ENCODE peak calls at places on chromosomes 13 and 19, in nine cellular contexts. P is Peyer's patch, C is testis, Q is heart left ventricle, X is stomach, U is tibial nerve, Z is IMR-90, L is upper lobe of left lung, S is thyroid gland. N is an unnamed sample.

GRCh38 chr19:4059931-4060620 is 6.6 kb downstream of the ZBTB7A start:
- DNase-seq in P (peak), C (peak), Q (peak), X (peak), U (peak), Z (no peak), L (peak), S (no peak), N (peak)

GRCh38 chr19:6576869-6577281 is 14.1 kb downstream of the CD70 start:
- DNase-seq in P (no peak), C (no peak), Q (no peak), X (no peak), U (no peak), Z (no peak), L (no peak), S (no peak), N (no peak)

GRCh38 chr13:29733069-29733700 is 117.2 kb downstream of the UBL3 start:
- DNase-seq in P (no peak), C (no peak), Q (no peak), X (no peak), U (no peak), Z (no peak), L (peak), S (no peak), N (no peak)

GRCh38 chr19:28008695-28009094 is 1204.3 kb downstream of the UQCRFS1 start:
- DNase-seq in P (no peak), C (no peak), Q (no peak), X (no peak), U (no peak), Z (no peak), L (no peak), S (no peak), N (no peak)

GRCh38 chr13:54367639-54368271 is 1339.1 kb downstream of the OLFM4 start:
- DNase-seq in P (no peak), C (no peak), Q (no peak), X (no peak), U (no peak), Z (no peak), L (no peak), S (no peak), N (no peak)

GRCh38 chr13:41502676-41503075 is 45.3 kb downstream of the RGCC start:
- DNase-seq in P (peak), C (no peak), Q (no peak), X (no peak), U (no peak), Z (no peak), L (no peak), S (no peak), N (no peak)

GRCh38 chr13:50509771-50510441 is 333.6 kb downstream of the DLEU7 start:
- DNase-seq in P (no peak), C (no peak), Q (no peak), X (no peak), U (no peak), Z (peak), L (no peak), S (no peak), N (no peak)

GRCh38 chr13:113374511-113375175 is 10.7 kb upstream of the GRTP1 start:
- DNase-seq in P (no peak), C (no peak), Q (no peak), X (no peak), U (no peak), Z (no peak), L (no peak), S (no peak), N (no peak)

GRCh38 chr13:40677064-40677463 is 10.6 kb upstream of the FOXO1 start:
- DNase-seq in P (no peak), C (no peak), Q (no peak), X (no peak), U (no peak), Z (no peak), L (no peak), S (no peak), N (no peak)

GRCh38 chr19:7771072-7771471 is 8.0 kb downstream of the CLEC4M start:
- DNase-seq in P (no peak), C (no peak), Q (no peak), X (no peak), U (no peak), Z (no peak), L (no peak), S (no peak), N (no peak)

GRCh38 chr19:8846819-8847218 is 14.6 kb downstream of the MBD3L1 start:
- DNase-seq in P (no peak), C (no peak), Q (no peak), X (no peak), U (no peak), Z (no peak), L (no peak), S (no peak), N (no peak)

GRCh38 chr19:17225051-17225450 is 975 bp upstream of the OCEL1 start:
- DNase-seq in P (no peak), C (no peak), Q (no peak), X (no peak), U (no peak), Z (no peak), L (no peak), S (no peak), N (no peak)

GRCh38 chr13:94799330-94799729 is 87.0 kb upstream of the SOX21 start:
- DNase-seq in P (no peak), C (no peak), Q (no peak), X (no peak), U (no peak), Z (no peak), L (no peak), S (no peak), N (no peak)

GRCh38 chr19:18768046-18768771 is 22.9 kb downstream of the COMP start:
- DNase-seq in P (no peak), C (peak), Q (no peak), X (no peak), U (no peak), Z (no peak), L (no peak), S (no peak), N (no peak)

GRCh38 chr13:101059803-101060202 is 356.5 kb downstream of the NALCN start:
- DNase-seq in P (no peak), C (no peak), Q (no peak), X (no peak), U (no peak), Z (no peak), L (no peak), S (no peak), N (no peak)

GRCh38 chr19:8988204-8988603 is 22.0 kb downstream of the MUC16 start:
- DNase-seq in P (no peak), C (peak), Q (no peak), X (no peak), U (no peak), Z (no peak), L (no peak), S (no peak), N (no peak)

GRCh38 chr13:52599853-52600603 is 42.2 kb upstream of the HNRNPA1L2 start:
- DNase-seq in P (no peak), C (peak), Q (no peak), X (no peak), U (no peak), Z (peak), L (no peak), S (peak), N (no peak)

GRCh38 chr13:43978688-43979087 is 99.0 kb downstream of the LACC1 start:
- DNase-seq in P (no peak), C (no peak), Q (no peak), X (no peak), U (no peak), Z (no peak), L (no peak), S (no peak), N (no peak)

GRCh38 chr19:17765069-17765618 is 13.9 kb downstream of the FCHO1 start:
- DNase-seq in P (peak), C (peak), Q (peak), X (peak), U (peak), Z (no peak), L (peak), S (peak), N (peak)

GRCh38 chr13:31987535-31988170 is 43.9 kb upstream of the FRY start:
- DNase-seq in P (no peak), C (no peak), Q (no peak), X (no peak), U (no peak), Z (no peak), L (no peak), S (no peak), N (no peak)

GRCh38 chr19:55641376-55642152 is 762 bp downstream of the ZNF580 start:
- DNase-seq in P (no peak), C (no peak), Q (no peak), X (no peak), U (no peak), Z (peak), L (no peak), S (no peak), N (no peak)

GRCh38 chr19:16383584-16384161 is 59.0 kb downstream of the KLF2 start:
- DNase-seq in P (no peak), C (no peak), Q (no peak), X (no peak), U (no peak), Z (no peak), L (no peak), S (peak), N (no peak)

GRCh38 chr13:90868321-90868920 is 479.1 kb upstream of the MIR17HG start:
- DNase-seq in P (no peak), C (peak), Q (no peak), X (no peak), U (peak), Z (peak), L (no peak), S (peak), N (no peak)

GRCh38 chr19:35107541-35107939 is 8.1 kb upstream of the FXYD3 start:
- DNase-seq in P (peak), C (no peak), Q (no peak), X (peak), U (peak), Z (no peak), L (peak), S (no peak), N (no peak)

GRCh38 chr19:33675501-33676124 is 53.9 kb downstream of the CHST8 start:
- DNase-seq in P (peak), C (no peak), Q (no peak), X (peak), U (no peak), Z (no peak), L (no peak), S (no peak), N (no peak)

GRCh38 chr19:42148270-42148669 is 16.0 kb upstream of the POU2F2 start:
- DNase-seq in P (no peak), C (no peak), Q (no peak), X (no peak), U (no peak), Z (no peak), L (no peak), S (no peak), N (no peak)

GRCh38 chr19:42150353-42150752 is 18.1 kb upstream of the POU2F2 start:
- DNase-seq in P (no peak), C (no peak), Q (no peak), X (no peak), U (no peak), Z (no peak), L (no peak), S (no peak), N (no peak)

GRCh38 chr19:42150940-42151339 is 18.7 kb upstream of the POU2F2 start:
- DNase-seq in P (no peak), C (no peak), Q (no peak), X (no peak), U (no peak), Z (no peak), L (no peak), S (no peak), N (no peak)

GRCh38 chr19:42151735-42152134 is 19.5 kb upstream of the POU2F2 start:
- DNase-seq in P (no peak), C (no peak), Q (peak), X (no peak), U (no peak), Z (no peak), L (no peak), S (no peak), N (no peak)

DNA sequence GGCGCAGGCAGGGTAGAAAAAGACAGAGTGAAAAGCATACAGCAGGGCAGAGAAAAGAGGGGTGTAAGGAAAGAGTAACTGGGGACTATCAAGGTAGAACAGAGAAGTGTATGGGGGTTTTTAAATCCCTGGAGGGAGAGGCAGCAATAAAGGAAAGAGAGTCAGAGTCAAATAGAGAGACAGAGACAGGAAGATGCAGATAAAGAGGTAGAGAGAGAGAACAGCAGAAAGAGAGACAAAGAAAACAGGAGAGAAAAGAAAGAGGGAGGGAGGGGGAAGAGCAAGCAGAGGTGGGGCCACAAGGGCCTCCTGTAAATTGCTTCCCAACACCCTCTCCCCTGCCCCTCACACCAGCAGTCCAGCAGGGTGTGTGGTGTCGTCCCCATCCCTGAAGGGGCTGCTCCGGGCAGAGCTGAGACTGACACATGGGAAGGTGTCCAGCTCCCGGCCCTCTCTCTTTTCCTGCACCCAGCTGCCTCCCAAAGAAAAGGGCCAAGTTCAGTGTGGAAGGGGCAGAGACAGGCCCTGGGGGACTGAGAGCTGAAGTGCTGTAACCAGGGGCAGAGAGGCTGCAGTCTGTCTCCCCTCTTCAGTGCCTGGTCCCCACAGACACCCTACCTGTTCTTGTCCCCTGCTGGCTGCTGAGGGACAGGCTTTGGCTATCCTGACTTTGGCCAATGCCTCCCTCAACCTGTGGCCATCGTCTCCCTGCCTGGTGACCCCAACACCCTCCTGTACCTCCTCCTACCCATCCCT is 17.4 kb upstream of the POU2F2 start:
- DNase-seq in P (no peak), C (no peak), Q (no peak), X (no peak), U (no peak), Z (no peak), L (no peak), S (no peak), N (no peak)
- H3K4me3 ChIP-seq in P (no peak), C (no peak), Q (no peak), X (no peak), U (no peak), Z (no peak), L (no peak), S (no peak), N (no peak)

DNA sequence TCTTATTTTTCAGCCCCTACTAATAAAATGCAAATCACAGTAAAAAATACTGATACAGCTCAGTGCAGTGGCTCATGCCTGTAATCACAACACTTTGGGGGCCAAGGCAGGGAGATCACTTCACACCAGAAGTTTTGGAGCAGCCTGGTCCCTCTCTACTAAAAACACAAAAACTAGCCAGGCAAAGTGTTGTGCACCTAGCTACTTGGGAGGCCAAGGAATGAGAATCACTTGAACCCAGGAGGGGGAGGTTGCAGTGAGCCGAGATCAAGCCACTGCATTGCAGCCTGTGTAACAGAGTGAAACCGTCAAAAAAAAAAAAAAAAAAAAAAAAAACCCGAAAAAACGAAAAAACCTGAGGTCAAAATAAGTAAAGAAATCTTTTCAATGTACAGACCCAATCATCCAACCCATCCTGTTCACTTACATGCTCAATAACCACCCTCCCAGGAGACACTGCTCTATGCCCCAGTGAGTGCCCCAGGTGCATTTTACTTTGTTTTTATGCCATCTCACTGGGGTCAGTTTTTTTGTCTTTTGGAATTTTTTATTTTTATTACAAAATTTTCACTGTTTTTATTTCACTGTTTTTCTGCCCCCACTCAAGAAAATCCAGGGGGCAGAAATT is 107.1 kb downstream of the ZNF486 start:
- DNase-seq in P (no peak), C (no peak), Q (no peak), X (no peak), U (no peak), Z (no peak), L (no peak), S (peak), N (no peak)
- TF ChIP-seq CTCF in P (no peak), C (no peak), Q (no peak), X (no peak), U (no peak), Z (no peak), L (no peak), S (no peak), N (no peak)

GRCh38 chr19:46412983-46413261 is 442 bp downstream of the CCDC8 start:
- DNase-seq in P (no peak), C (no peak), Q (no peak), X (no peak), U (no peak), Z (no peak), L (no peak), S (no peak), N (no peak)

GRCh38 chr19:46420056-46420455 is 6.7 kb upstream of the CCDC8 start:
- DNase-seq in P (no peak), C (no peak), Q (no peak), X (no peak), U (no peak), Z (no peak), L (no peak), S (no peak), N (no peak)

GRCh38 chr19:46412034-46412982 is 1.1 kb downstream of the CCDC8 start:
- DNase-seq in P (no peak), C (no peak), Q (no peak), X (no peak), U (no peak), Z (no peak), L (no peak), S (peak), N (no peak)

GRCh38 chr19:46413262-46414031 is at the start of gene CCDC8:
- DNase-seq in P (no peak), C (peak), Q (peak), X (no peak), U (peak), Z (peak), L (peak), S (peak), N (no peak)

GRCh38 chr19:46416077-46416709 is 2.8 kb upstream of the CCDC8 start:
- DNase-seq in P (peak), C (peak), Q (peak), X (peak), U (peak), Z (peak), L (peak), S (peak), N (no peak)
- TF ChIP-seq POLR2A in P (no peak), C (no peak), Q (no peak), X (no peak), U (no peak), Z (no peak), L (no peak), S (peak), N (no peak)

DNA sequence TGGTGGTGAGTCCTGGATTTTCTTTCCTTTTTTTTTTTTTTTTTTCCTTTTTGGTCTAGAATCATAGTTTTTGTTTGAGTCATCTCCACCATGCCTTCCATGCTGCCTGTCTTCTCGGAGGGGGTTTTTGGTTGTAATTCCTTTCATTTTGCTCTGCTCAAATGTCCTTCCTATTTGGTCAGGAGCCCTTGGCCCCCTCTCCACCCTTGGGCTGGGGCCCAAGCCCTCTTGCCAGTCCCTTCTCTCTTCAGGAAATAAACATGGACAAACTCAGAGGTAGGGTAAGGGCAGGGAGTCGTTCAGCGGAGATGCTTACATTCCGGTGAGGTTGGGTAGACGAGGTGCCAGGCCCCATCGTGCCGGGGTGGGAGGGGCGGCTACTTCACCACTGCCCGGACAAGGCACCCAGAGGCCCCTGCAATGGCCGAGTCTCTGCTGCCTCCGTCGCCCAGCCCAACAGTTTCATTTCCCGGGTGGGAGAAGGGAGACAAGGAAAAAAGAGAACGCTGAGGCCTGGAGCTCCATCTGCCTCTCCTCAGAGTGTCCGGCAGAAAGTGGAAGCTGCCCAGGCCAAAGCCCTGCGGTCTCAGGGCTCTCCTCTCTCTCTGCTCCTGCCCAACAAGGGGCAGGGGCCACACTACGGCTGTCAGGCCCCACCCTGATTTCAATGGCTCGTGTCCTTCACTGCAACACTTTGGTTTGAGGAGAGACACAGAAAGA is 12.7 kb downstream of the ZNF574 start:
- DNase-seq in P (no peak), C (no peak), Q (no peak), X (no peak), U (no peak), Z (peak), L (no peak), S (no peak), N (no peak)
- H3K4me3 ChIP-seq in P (no peak), C (no peak), Q (no peak), X (no peak), U (no peak), Z (no peak), L (peak), S (no peak), N (no peak)

GRCh38 chr13:47518530-47518929 is 482.5 kb downstream of the SUCLA2 start:
- DNase-seq in P (no peak), C (no peak), Q (no peak), X (no peak), U (no peak), Z (no peak), L (no peak), S (no peak), N (no peak)
- TF ChIP-seq CTCF in P (no peak), C (no peak), Q (no peak), X (no peak), U (no peak), Z (no peak), L (no peak), S (no peak), N (no peak)

GRCh38 chr19:38658462-38659306 is 11.2 kb downstream of the ACTN4 start:
- DNase-seq in P (no peak), C (peak), Q (no peak), X (peak), U (no peak), Z (peak), L (peak), S (peak), N (peak)
- TF ChIP-seq POLR2A in P (no peak), C (no peak), Q (no peak), X (no peak), U (no peak), Z (peak), L (no peak), S (peak), N (no peak)

GRCh38 chr19:58372311-58373133 is 8.3 kb downstream of the ZNF837 start:
- DNase-seq in P (no peak), C (peak), Q (peak), X (no peak), U (no peak), Z (no peak), L (peak), S (peak), N (no peak)
- H3K4me3 ChIP-seq in P (no peak), C (no peak), Q (no peak), X (no peak), U (no peak), Z (no peak), L (no peak), S (no peak), N (no peak)

GRCh38 chr19:46341937-46342336 is 5.0 kb upstream of the PPP5C start:
- DNase-seq in P (no peak), C (no peak), Q (no peak), X (no peak), U (no peak), Z (no peak), L (no peak), S (no peak), N (no peak)
- TF ChIP-seq CTCF in P (no peak), C (no peak), Q (no peak), X (no peak), U (no peak), Z (no peak), L (no peak), S (no peak), N (no peak)

N was measured in lower leg skin.